ENCODE peak calls at places on chromosomes 7 and 10, in seven cellular contexts. F is cardiac muscle cell, P is heart right ventricle, Y is MM.1S, Q is fibroblast of pulmonary artery, C is kidney, H is OCI-LY7. I is an unnamed sample.

GRCh38 chr10:12349628-12350166 is 350 bp downstream of the CAMK1D start:
- DNase-seq in F (no peak), P (no peak), Y (no peak), Q (no peak), C (no peak), H (no peak), I (no peak)

GRCh38 chr7:93175219-93175618 is 27.0 kb upstream of the SAMD9L start:
- DNase-seq in F (no peak), P (no peak), Y (no peak), Q (no peak), C (peak), H (no peak), I (no peak)

GRCh38 chr7:30900803-30901362 is 10.8 kb upstream of the AQP1 start:
- DNase-seq in F (no peak), P (no peak), Y (no peak), Q (no peak), C (no peak), H (no peak), I (no peak)

GRCh38 chr10:23505797-23506465 is 67.1 kb downstream of the OTUD1 start:
- DNase-seq in F (no peak), P (no peak), Y (no peak), Q (no peak), C (no peak), H (no peak), I (no peak)

GRCh38 chr10:122648599-122649428 is 50.8 kb downstream of the C10orf120 start:
- DNase-seq in F (peak), P (peak), Y (no peak), Q (peak), C (no peak), H (peak), I (peak)

GRCh38 chr10:123808873-123809272 is 82.7 kb downstream of the CPXM2 start:
- DNase-seq in F (no peak), P (no peak), Y (no peak), Q (peak), C (no peak), H (no peak), I (no peak)

GRCh38 chr10:11381023-11381422 is 230.4 kb downstream of the USP6NL start:
- DNase-seq in F (no peak), P (no peak), Y (no peak), Q (no peak), C (no peak), H (no peak), I (no peak)

GRCh38 chr7:963236-964078 is 9.0 kb upstream of the ADAP1 start:
- DNase-seq in F (no peak), P (no peak), Y (no peak), Q (no peak), C (peak), H (peak), I (no peak)

GRCh38 chr7:108515636-108516035 is 10.3 kb downstream of the PNPLA8 start:
- DNase-seq in F (no peak), P (no peak), Y (no peak), Q (no peak), C (no peak), H (no peak), I (no peak)

GRCh38 chr10:80461208-80462183 is 7.4 kb downstream of the TSPAN14 start:
- DNase-seq in F (no peak), P (no peak), Y (no peak), Q (peak), C (no peak), H (no peak), I (no peak)

GRCh38 chr7:70051726-70052125 is 453.5 kb downstream of the AUTS2 start:
- DNase-seq in F (no peak), P (no peak), Y (no peak), Q (no peak), C (no peak), H (no peak), I (no peak)

GRCh38 chr7:129793506-129794310 is 159.1 kb downstream of the UBE2H start:
- DNase-seq in F (no peak), P (no peak), Y (no peak), Q (no peak), C (peak), H (no peak), I (no peak)

GRCh38 chr10:44567471-44567870 is 182.6 kb upstream of the CXCL12 start:
- DNase-seq in F (no peak), P (no peak), Y (no peak), Q (peak), C (no peak), H (no peak), I (no peak)

GRCh38 chr7:32583791-32584190 is 88.5 kb downstream of the AVL9 start:
- DNase-seq in F (no peak), P (no peak), Y (no peak), Q (no peak), C (no peak), H (no peak), I (no peak)

GRCh38 chr10:116169782-116170181 is 103.2 kb downstream of the GFRA1 start:
- DNase-seq in F (no peak), P (no peak), Y (no peak), Q (no peak), C (no peak), H (no peak), I (no peak)

GRCh38 chr10:94123253-94123995 is 129.7 kb downstream of the PLCE1 start:
- DNase-seq in F (peak), P (no peak), Y (no peak), Q (peak), C (no peak), H (no peak), I (no peak)

GRCh38 chr7:45021604-45022296 is 21.7 kb downstream of the CCM2 start:
- DNase-seq in F (no peak), P (no peak), Y (no peak), Q (peak), C (no peak), H (no peak), I (no peak)

GRCh38 chr10:3524086-3524960 is 260.7 kb downstream of the KLF6 start:
- DNase-seq in F (no peak), P (no peak), Y (no peak), Q (no peak), C (no peak), H (no peak), I (no peak)

GRCh38 chr7:27181176-27181520 is 3.9 kb downstream of the HOXA11 start:
- DNase-seq in F (no peak), P (no peak), Y (no peak), Q (no peak), C (peak), H (no peak), I (no peak)

GRCh38 chr10:105252908-105253307 is 611.8 kb downstream of the SORCS3 start:
- DNase-seq in F (no peak), P (no peak), Y (no peak), Q (no peak), C (no peak), H (no peak), I (no peak)

GRCh38 chr10:85651507-85651902 is 715.1 kb downstream of the GRID1 start:
- DNase-seq in F (no peak), P (peak), Y (no peak), Q (no peak), C (no peak), H (no peak), I (no peak)

GRCh38 chr10:124997791-124998623 is 56.1 kb downstream of the ZRANB1 start:
- DNase-seq in F (no peak), P (peak), Y (no peak), Q (no peak), C (peak), H (no peak), I (peak)

GRCh38 chr7:50411333-50412028 is 38.7 kb downstream of the FIGNL1 start:
- DNase-seq in F (no peak), P (no peak), Y (no peak), Q (no peak), C (no peak), H (no peak), I (no peak)

GRCh38 chr10:3754727-3755439 is 30.1 kb downstream of the KLF6 start:
- DNase-seq in F (no peak), P (no peak), Y (no peak), Q (peak), C (no peak), H (no peak), I (no peak)

GRCh38 chr10:16809074-16809718 is 8.0 kb downstream of the RSU1 start:
- DNase-seq in F (peak), P (peak), Y (peak), Q (peak), C (no peak), H (peak), I (peak)

GRCh38 chr7:129689995-129690581 is 78.6 kb downstream of the NRF1 start:
- DNase-seq in F (no peak), P (no peak), Y (no peak), Q (no peak), C (no peak), H (no peak), I (no peak)

GRCh38 chr10:4081691-4082111 is 296.7 kb upstream of the KLF6 start:
- DNase-seq in F (no peak), P (peak), Y (no peak), Q (peak), C (peak), H (no peak), I (no peak)

GRCh38 chr10:73768881-73769280 is 13.0 kb upstream of the CHCHD1 start:
- DNase-seq in F (no peak), P (no peak), Y (no peak), Q (no peak), C (no peak), H (peak), I (no peak)

GRCh38 chr7:142513221-142513955 is 235.9 kb upstream of the PRSS1 start:
- DNase-seq in F (no peak), P (no peak), Y (no peak), Q (no peak), C (no peak), H (no peak), I (no peak)

GRCh38 chr10:90592903-90593302 is 264.9 kb downstream of the HTR7 start:
- DNase-seq in F (peak), P (peak), Y (peak), Q (peak), C (peak), H (peak), I (peak)

GRCh38 chr7:137953692-137954470 is 48.0 kb downstream of the CREB3L2 start:
- DNase-seq in F (no peak), P (no peak), Y (no peak), Q (peak), C (peak), H (no peak), I (no peak)

GRCh38 chr10:60549686-60550085 is 160.0 kb upstream of the ANK3 start:
- DNase-seq in F (peak), P (no peak), Y (peak), Q (peak), C (no peak), H (peak), I (no peak)
- TF ChIP-seq CTCF in F (peak), P (peak), Y (peak), Q (peak), C (peak), H (peak), I (peak)

GRCh38 chr7:16270844-16271243 is 150.5 kb downstream of the CRPPA start:
- DNase-seq in F (no peak), P (no peak), Y (no peak), Q (no peak), C (no peak), H (no peak), I (no peak)
- TF ChIP-seq CTCF in F (no peak), P (no peak), Y (no peak), Q (no peak), C (no peak), H (no peak), I (no peak)

GRCh38 chr10:86659161-86659691 is 4.9 kb downstream of the OPN4 start:
- DNase-seq in F (no peak), P (no peak), Y (no peak), Q (no peak), C (peak), H (no peak), I (no peak)
- TF ChIP-seq CTCF in F (no peak), P (no peak), Y (no peak), Q (no peak), C (no peak), H (no peak), I (no peak)

GRCh38 chr7:94848531-94848930 is 58.9 kb upstream of the PPP1R9A start:
- DNase-seq in F (no peak), P (no peak), Y (no peak), Q (no peak), C (no peak), H (no peak), I (no peak)
- TF ChIP-seq CTCF in F (no peak), P (no peak), Y (no peak), Q (no peak), C (no peak), H (no peak), I (no peak)

GRCh38 chr10:133353202-133353959 is 4.4 kb downstream of the FUOM start:
- DNase-seq in F (no peak), P (no peak), Y (no peak), Q (no peak), C (no peak), H (no peak), I (no peak)

GRCh38 chr10:133350283-133350949 is 3.2 kb downstream of the PRAP1 start:
- DNase-seq in F (no peak), P (no peak), Y (no peak), Q (no peak), C (no peak), H (no peak), I (no peak)

GRCh38 chr10:133349577-133350011 is 2.4 kb downstream of the PRAP1 start:
- DNase-seq in F (no peak), P (no peak), Y (no peak), Q (no peak), C (no peak), H (no peak), I (no peak)

GRCh38 chr10:133350950-133351329 is 3.8 kb downstream of the PRAP1 start:
- DNase-seq in F (no peak), P (no peak), Y (no peak), Q (no peak), C (no peak), H (no peak), I (no peak)

GRCh38 chr10:133351408-133352318 is 4.5 kb downstream of the PRAP1 start:
- DNase-seq in F (no peak), P (no peak), Y (no peak), Q (no peak), C (no peak), H (no peak), I (no peak)
- TF ChIP-seq CTCF in F (no peak), P (peak), Y (no peak), Q (no peak), C (no peak), H (no peak), I (no peak)

DNA sequence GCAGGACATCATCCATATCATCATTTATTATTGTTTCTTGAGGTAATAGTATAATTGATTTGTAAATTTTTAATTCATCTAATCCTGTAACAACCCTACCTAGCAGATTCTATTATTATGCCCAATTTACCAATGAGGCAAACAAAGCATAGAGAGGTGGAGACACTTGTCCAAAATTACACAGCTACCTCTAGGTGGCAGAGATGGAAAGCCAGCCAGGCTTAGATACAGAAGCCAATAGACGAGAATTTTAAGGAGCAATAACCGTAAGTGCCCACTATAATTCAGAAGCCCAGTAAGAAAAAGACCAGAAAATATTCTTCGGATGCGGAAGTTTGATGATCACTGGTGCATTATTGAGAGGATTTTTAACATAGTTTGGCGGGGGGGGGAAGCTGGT is 54.0 kb downstream of the ANK3 start:
- DNase-seq in F (no peak), P (no peak), Y (no peak), Q (no peak), C (no peak), H (no peak), I (no peak)
- TF ChIP-seq CTCF in F (peak), P (no peak), Y (no peak), Q (peak), C (no peak), H (peak), I (no peak)

DNA sequence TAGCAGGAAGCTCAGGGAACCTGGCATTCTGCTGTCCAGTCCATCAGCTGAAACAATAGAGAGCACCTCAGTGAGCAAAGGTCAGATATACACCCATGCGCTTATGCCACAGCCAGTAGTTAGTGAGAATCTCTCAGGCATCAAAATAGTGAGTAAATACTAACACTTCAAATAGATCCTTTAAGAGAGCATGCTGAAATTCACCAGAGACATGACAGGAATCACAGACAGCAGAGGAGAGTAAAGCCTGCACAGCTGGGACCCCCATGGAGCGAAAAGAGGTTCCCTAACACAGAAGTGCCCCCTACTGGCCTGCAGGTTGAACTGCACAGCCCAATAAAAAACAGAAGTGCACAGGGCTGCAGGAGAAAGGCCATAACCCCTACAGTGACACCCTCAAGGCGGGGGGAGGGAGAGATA is 57.6 kb upstream of the ANTXRL start:
- DNase-seq in F (peak), P (no peak), Y (peak), Q (no peak), C (no peak), H (peak), I (no peak)
- TF ChIP-seq CTCF in F (peak), P (peak), Y (peak), Q (peak), C (peak), H (peak), I (peak)

I was measured in progenitor cell of endocrine pancreas.